ENCODE peak calls at places on chromosomes 12 and 14, in five cellular contexts. C is lower leg skin; U is NCI-H1694; T is aorta; W is effector memory CD8-positive, alpha-beta T cell. Y is an unnamed sample.

GRCh38 chr12:67525500-67525884 is 123.1 kb upstream of the DYRK2 start:
- DNase-seq in C (no peak), U (no peak), T (no peak), W (no peak), Y (no peak)

GRCh38 chr12:17192721-17193120 is 586.8 kb upstream of the LMO3 start:
- DNase-seq in C (no peak), U (no peak), T (no peak), W (no peak), Y (no peak)

GRCh38 chr12:26425587-26426260 is 230.4 kb downstream of the SSPN start:
- DNase-seq in C (no peak), U (no peak), T (no peak), W (no peak), Y (no peak)

GRCh38 chr12:47189753-47190152 is 110.0 kb upstream of the AMIGO2 start:
- DNase-seq in C (no peak), U (no peak), T (no peak), W (no peak), Y (no peak)

GRCh38 chr12:119624971-119625370 is 31.4 kb downstream of the TMEM233 start:
- DNase-seq in C (no peak), U (no peak), T (no peak), W (no peak), Y (no peak)

GRCh38 chr12:47943492-47944359 is 19.7 kb upstream of the TMEM106C start:
- DNase-seq in C (no peak), U (no peak), T (no peak), W (no peak), Y (no peak)

GRCh38 chr14:22397338-22397737 is 191.7 kb downstream of the DAD1 start:
- DNase-seq in C (no peak), U (no peak), T (no peak), W (no peak), Y (no peak)

GRCh38 chr14:75854247-75854799 is 127.5 kb downstream of the TGFB3 start:
- DNase-seq in C (no peak), U (no peak), T (no peak), W (no peak), Y (no peak)

GRCh38 chr14:105911006-105911847 is 384.8 kb downstream of the TMEM121 start:
- DNase-seq in C (no peak), U (no peak), T (peak), W (no peak), Y (no peak)

GRCh38 chr14:99690636-99691035 is 6.5 kb downstream of the CYP46A1 start:
- DNase-seq in C (peak), U (no peak), T (no peak), W (no peak), Y (no peak)

GRCh38 chr12:120856980-120857379 is 47.2 kb downstream of the SPPL3 start:
- DNase-seq in C (no peak), U (no peak), T (no peak), W (no peak), Y (no peak)

GRCh38 chr12:42332301-42332894 is 6.4 kb downstream of the PPHLN1 start:
- DNase-seq in C (no peak), U (peak), T (no peak), W (peak), Y (peak)

GRCh38 chr14:68144051-68144681 is 324.6 kb downstream of the RAD51B start:
- DNase-seq in C (no peak), U (no peak), T (no peak), W (no peak), Y (no peak)

GRCh38 chr12:23555180-23555784 is 394.2 kb downstream of the SOX5 start:
- DNase-seq in C (no peak), U (no peak), T (no peak), W (no peak), Y (no peak)

GRCh38 chr12:52907092-52907810 is 2.4 kb upstream of the KRT8 start:
- DNase-seq in C (peak), U (no peak), T (no peak), W (no peak), Y (no peak)

GRCh38 chr14:101008631-101009336 is 105.3 kb upstream of the RTL1 start:
- DNase-seq in C (peak), U (peak), T (peak), W (no peak), Y (no peak)

GRCh38 chr14:92949496-92950192 is 26.7 kb downstream of the CHGA start:
- DNase-seq in C (no peak), U (no peak), T (no peak), W (no peak), Y (no peak)

GRCh38 chr14:68623307-68623706 is 169.6 kb downstream of the ZFP36L1 start:
- DNase-seq in C (peak), U (no peak), T (no peak), W (no peak), Y (no peak)

GRCh38 chr14:93538411-93538810 is 107.7 kb downstream of the UNC79 start:
- DNase-seq in C (no peak), U (no peak), T (no peak), W (no peak), Y (no peak)

Y was measured in naive thymus-derived CD8-positive, alpha-beta T cell.